ENCODE peak calls at places on chromosome 5, in seven cellular contexts. B is left ventricle myocardium inferior; E is adrenal gland; D is fibroblast of lung; Q is GM23338; N is uterus; L is CD8-positive, alpha-beta T cell. P is an unnamed sample.

GRCh38 chr5:88877826-88878225 is 5.2 kb downstream of the MEF2C start:
- DNase-seq in B (no peak), E (no peak), D (peak; percentile 14), Q (no peak), N (no peak), L (no peak), P (no peak)

GRCh38 chr5:173920866-173921265 is 32.7 kb downstream of the CPEB4 start:
- DNase-seq in B (no peak), E (no peak), D (no peak), Q (no peak), N (no peak), L (no peak), P (no peak)

GRCh38 chr5:1204693-1205242 is 3.4 kb downstream of the SLC6A19 start:
- DNase-seq in B (peak; percentile 33), E (no peak), D (peak; percentile 42), Q (peak; percentile 69), N (no peak), L (no peak), P (no peak)

GRCh38 chr5:121090822-121091221 is 626.7 kb downstream of the PRR16 start:
- DNase-seq in B (no peak), E (no peak), D (peak; percentile 69), Q (no peak), N (no peak), L (no peak), P (no peak)

GRCh38 chr5:129345213-129345925 is 114.7 kb upstream of the ADAMTS19 start:
- DNase-seq in B (no peak), E (peak; percentile 52), D (no peak), Q (no peak), N (no peak), L (no peak), P (no peak)

GRCh38 chr5:6910950-6911349 is 197.7 kb downstream of the TENT4A start:
- DNase-seq in B (no peak), E (no peak), D (no peak), Q (no peak), N (no peak), L (no peak), P (no peak)

GRCh38 chr5:143874312-143874711 is 62.4 kb downstream of the HMHB1 start:
- DNase-seq in B (no peak), E (no peak), D (peak; percentile 34), Q (no peak), N (no peak), L (no peak), P (no peak)

GRCh38 chr5:71882826-71883744 is 164.0 kb downstream of the CARTPT start:
- DNase-seq in B (peak; percentile 32), E (no peak), D (no peak), Q (no peak), N (no peak), L (no peak), P (no peak)

GRCh38 chr5:32251864-32252458 is 60.8 kb downstream of the MTMR12 start:
- DNase-seq in B (no peak), E (no peak), D (peak; percentile 24), Q (no peak), N (no peak), L (no peak), P (no peak)

GRCh38 chr5:59287884-59288283 is 605.6 kb downstream of the PDE4D start:
- DNase-seq in B (no peak), E (no peak), D (no peak), Q (no peak), N (no peak), L (no peak), P (no peak)

GRCh38 chr5:76403713-76403962 is 553 bp downstream of the IQGAP2 start:
- DNase-seq in B (no peak), E (no peak), D (no peak), Q (no peak), N (no peak), L (no peak), P (no peak)

GRCh38 chr5:76401801-76402250 is 1.3 kb upstream of the IQGAP2 start:
- DNase-seq in B (no peak), E (no peak), D (no peak), Q (no peak), N (no peak), L (no peak), P (no peak)

GRCh38 chr5:76403963-76404693 is 1.0 kb downstream of the IQGAP2 start:
- DNase-seq in B (peak; percentile 19), E (peak; percentile 61), D (no peak), Q (peak; percentile 93), N (no peak), L (peak; percentile 72), P (no peak)

GRCh38 chr5:76402251-76402879 is 720 bp upstream of the IQGAP2 start:
- DNase-seq in B (peak; percentile 37), E (peak; percentile 36), D (no peak), Q (peak; percentile 83), N (no peak), L (peak; percentile 78), P (no peak)

GRCh38 chr5:76402880-76403712 is at the start of gene IQGAP2:
- DNase-seq in B (peak; percentile 66), E (peak; percentile 75), D (peak; percentile 52), Q (peak; percentile 73), N (peak; percentile 18), L (peak; percentile 79), P (no peak)
- TF ChIP-seq CTCF in B (peak; percentile 70), E (peak; percentile 83), D (peak; percentile 27), Q (peak; percentile 68), N (peak; percentile 62), L (peak; percentile 70), P (peak; percentile 22)

GRCh38 chr5:119313207-119313606 is 42.6 kb upstream of the TNFAIP8 start:
- DNase-seq in B (no peak), E (no peak), D (no peak), Q (no peak), N (no peak), L (no peak), P (no peak)

GRCh38 chr5:119313876-119314605 is 41.8 kb upstream of the TNFAIP8 start:
- DNase-seq in B (no peak), E (no peak), D (no peak), Q (no peak), N (no peak), L (no peak), P (no peak)

GRCh38 chr5:119315516-119315949 is 40.3 kb upstream of the TNFAIP8 start:
- DNase-seq in B (no peak), E (peak; percentile 45), D (peak; percentile 26), Q (no peak), N (no peak), L (peak; percentile 55), P (no peak)

GRCh38 chr5:119318256-119318914 is 37.4 kb upstream of the TNFAIP8 start:
- DNase-seq in B (no peak), E (no peak), D (no peak), Q (no peak), N (no peak), L (no peak), P (no peak)

DNA sequence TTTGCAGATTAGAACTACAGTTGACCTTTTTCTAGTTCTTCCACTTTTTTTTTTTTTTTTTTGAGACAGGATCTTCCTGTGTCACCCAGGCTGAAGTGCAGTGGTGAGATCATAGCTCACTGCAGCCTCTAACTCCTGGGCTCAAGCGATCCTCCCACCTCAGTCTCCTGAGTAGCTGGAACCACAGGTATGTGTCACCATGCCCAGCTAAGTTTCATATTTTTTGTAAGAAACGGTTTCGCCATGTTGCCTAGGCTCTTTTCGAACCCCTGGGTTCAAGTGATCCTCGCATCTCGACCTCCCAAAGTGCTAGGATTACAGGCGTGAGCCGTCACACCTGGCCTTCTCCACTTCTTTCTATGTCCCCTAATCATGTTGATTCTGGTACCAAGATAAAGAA is 39.7 kb upstream of the TNFAIP8 start:
- DNase-seq in B (no peak), E (no peak), D (no peak), Q (no peak), N (no peak), L (no peak), P (no peak)
- H3K4me1 ChIP-seq in B (no peaks in the 10 kb centered on the region), E (no peaks in the 10 kb centered on the region), D (peaks cover 3% of the 10 kb centered on the region), Q (peaks cover 7% of the 10 kb centered on the region), N (no peaks in the 10 kb centered on the region), L (peaks cover 94% of the 10 kb centered on the region), P (peaks cover 16% of the 10 kb centered on the region)

GRCh38 chr5:79509244-79509880 is 4.6 kb downstream of the HOMER1 start:
- DNase-seq in B (no peak), E (no peak), D (no peak), Q (no peak), N (no peak), L (no peak), P (no peak)

GRCh38 chr5:79512692-79513518 is 1.0 kb downstream of the HOMER1 start:
- DNase-seq in B (no peak), E (no peak), D (peak; percentile 41), Q (peak; percentile 64), N (no peak), L (no peak), P (no peak)

GRCh38 chr5:79508794-79509193 is 5.1 kb downstream of the HOMER1 start:
- DNase-seq in B (no peak), E (no peak), D (no peak), Q (no peak), N (no peak), L (no peak), P (no peak)

GRCh38 chr5:79511945-79512493 is 1.9 kb downstream of the HOMER1 start:
- DNase-seq in B (no peak), E (no peak), D (peak; percentile 23), Q (no peak), N (no peak), L (no peak), P (no peak)

DNA sequence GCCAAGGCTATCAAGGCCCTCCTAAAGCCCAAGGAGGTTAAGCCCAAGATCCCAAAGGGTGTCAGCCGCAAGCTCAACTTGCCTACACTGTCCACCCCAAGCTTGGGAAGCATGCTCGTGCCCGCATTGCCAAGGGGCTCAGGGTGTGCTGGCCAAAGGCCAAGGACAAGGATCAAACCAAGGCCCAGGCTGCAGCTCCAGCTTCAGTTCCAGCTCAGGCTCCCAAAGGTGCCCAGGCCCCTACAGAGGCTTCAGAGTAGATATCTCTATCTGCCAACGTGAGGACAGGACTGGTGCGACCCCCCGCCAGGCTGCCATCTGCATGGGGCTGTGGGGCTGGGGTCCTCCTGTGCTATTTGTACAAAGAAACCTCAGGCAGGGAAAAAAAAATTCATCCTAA is 3.3 kb downstream of the HOMER1 start:
- DNase-seq in B (peak; percentile 24), E (no peak), D (no peak), Q (no peak), N (no peak), L (no peak), P (no peak)
- H3K4me3 ChIP-seq in B (peak overlapping the region; percentile 81), E (no peak overlapping the region), D (no peak overlapping the region), Q (peak overlapping the region; percentile 76), N (no peak overlapping the region), L (no peak overlapping the region), P (no peak overlapping the region)

DNA sequence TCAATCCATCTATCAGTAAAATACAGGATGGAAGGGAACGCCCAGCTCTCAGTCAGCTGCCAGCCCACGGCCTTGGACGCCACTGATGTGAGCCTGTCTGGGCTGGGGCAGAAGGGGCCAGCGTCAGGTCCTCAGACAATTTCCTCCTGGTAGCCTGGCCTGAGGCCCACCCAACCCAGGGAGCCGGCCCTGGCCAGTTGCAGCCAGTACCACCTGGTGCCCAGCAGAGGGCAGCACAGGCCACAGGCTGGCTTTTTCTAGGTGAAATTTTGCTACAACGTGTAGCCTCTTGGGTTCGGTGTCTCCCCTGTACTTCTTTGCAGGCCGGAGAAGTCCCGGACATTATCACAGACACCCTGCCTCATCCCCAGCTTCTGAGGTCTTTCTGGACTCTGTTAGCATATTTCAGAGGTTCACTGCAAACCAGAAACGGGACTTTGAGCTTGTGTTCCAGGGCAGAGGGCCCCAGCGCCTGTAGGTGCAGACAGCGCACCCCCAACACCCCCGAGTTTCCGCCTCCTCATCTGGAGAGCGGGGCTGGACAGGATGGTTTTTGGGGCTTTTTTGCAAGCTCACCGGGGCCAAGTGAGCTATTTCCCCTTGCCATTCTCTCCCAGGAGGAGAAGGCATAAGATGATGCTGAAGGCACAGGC is 45.9 kb upstream of the KCNMB1 start:
- DNase-seq in B (peak; percentile 68), E (peak; percentile 58), D (peak; percentile 60), Q (peak; percentile 78), N (peak; percentile 51), L (peak; percentile 54), P (no peak)
- TF ChIP-seq CTCF in B (peak; percentile 99), E (peak; percentile 89), D (peak; percentile 98), Q (peak; percentile 92), N (peak; percentile 93), L (peak; percentile 92), P (peak; percentile 98)

GRCh38 chr5:82334856-82335255 is 56.7 kb upstream of the RPS23 start:
- DNase-seq in B (no peak), E (no peak), D (peak; percentile 84), Q (no peak), N (no peak), L (no peak), P (no peak)
- H3K4me1 ChIP-seq in B (peaks cover 59% of the 10 kb centered on the region), E (peaks cover 7% of the 10 kb centered on the region), D (peaks cover 19% of the 10 kb centered on the region), Q (peaks cover 4% of the 10 kb centered on the region), N (no peaks in the 10 kb centered on the region), L (no peaks in the 10 kb centered on the region), P (peaks cover 86% of the 10 kb centered on the region)